ENCODE peak calls at places on chromosomes 3 and 15, in seven cellular contexts. V is A549; M is Right ventricle myocardium superior; H is left cardiac atrium; G is stimulated activated CD4-positive, alpha-beta T cell treated with anti-CD3 and anti-CD28 coated beads, Interleukin-15, amount 100 ng/mL, for 48 hours; L is cerebellar cortex; N is bronchial epithelial cell. Q is an unnamed sample.

GRCh38 chr15:56752986-56753385 is 19.7 kb upstream of the ZNF280D start:
- DNase-seq in N (no peak), L (no peak), M (no peak), H (no peak), V (no peak), G (no peak), Q (no peak)

GRCh38 chr15:38370079-38370478 is 83.8 kb upstream of the FAM98B start:
- DNase-seq in M (no peak), V (no peak), N (no peak), L (no peak), G (no peak), H (no peak), Q (no peak)

GRCh38 chr3:184351511-184352148 is 9.8 kb downstream of the CLCN2 start:
- DNase-seq in L (no peak), M (no peak), V (no peak), G (no peak), H (no peak), N (no peak), Q (no peak)

GRCh38 chr3:156615592-156616173 is 58.7 kb upstream of the TIPARP start:
- DNase-seq in G (no peak), H (no peak), V (no peak), N (peak), L (no peak), M (peak), Q (no peak)

GRCh38 chr3:58063424-58063823 is 55.2 kb downstream of the FLNB start:
- DNase-seq in N (no peak), L (no peak), G (no peak), H (peak), V (no peak), M (no peak), Q (peak)

GRCh38 chr15:69410290-69410874 is 3.8 kb upstream of the KIF23 start:
- DNase-seq in G (no peak), V (peak), L (peak), N (peak), M (no peak), H (no peak), Q (no peak)

GRCh38 chr3:72159487-72159886 is 374.5 kb upstream of the PROK2 start:
- DNase-seq in N (no peak), L (no peak), G (no peak), H (no peak), V (no peak), M (no peak), Q (no peak)

GRCh38 chr3:4245671-4246070 is 57.5 kb upstream of the SETMAR start:
- DNase-seq in V (no peak), N (no peak), L (no peak), M (no peak), H (no peak), G (no peak), Q (no peak)

GRCh38 chr3:128348805-128349531 is 117.7 kb downstream of the DNAJB8 start:
- DNase-seq in M (no peak), L (peak), G (no peak), H (no peak), N (no peak), V (no peak), Q (no peak)

GRCh38 chr3:141065258-141065657 is 14.1 kb downstream of the SPSB4 start:
- DNase-seq in M (no peak), N (no peak), G (no peak), L (no peak), V (no peak), H (no peak), Q (no peak)

GRCh38 chr15:77025941-77026411 is 31.1 kb downstream of the PSTPIP1 start:
- DNase-seq in H (no peak), M (peak), N (no peak), L (no peak), G (no peak), V (no peak), Q (peak)

GRCh38 chr3:114566162-114566755 is 272.4 kb downstream of the TIGIT start:
- DNase-seq in N (peak), V (no peak), G (no peak), L (no peak), H (no peak), M (no peak), Q (no peak)

GRCh38 chr15:59170295-59170881 is 36.3 kb upstream of the LDHAL6B start:
- DNase-seq in M (peak), L (peak), V (no peak), H (peak), G (no peak), N (peak), Q (peak)

GRCh38 chr3:192408721-192409151 is 318.6 kb downstream of the FGF12 start:
- DNase-seq in L (no peak), N (no peak), H (peak), V (peak), M (peak), G (no peak), Q (peak)

GRCh38 chr3:161423911-161424522 is 52.7 kb upstream of the SPTSSB start:
- DNase-seq in L (peak), H (no peak), G (no peak), V (peak), N (peak), M (no peak), Q (no peak)

GRCh38 chr15:52326758-52327157 is 31.2 kb upstream of the MYO5C start:
- DNase-seq in N (no peak), V (no peak), M (no peak), H (no peak), L (no peak), G (no peak), Q (no peak)

GRCh38 chr3:134824676-134825290 is 29.7 kb downstream of the EPHB1 start:
- DNase-seq in G (no peak), M (peak), H (no peak), N (no peak), L (peak), V (no peak), Q (no peak)

GRCh38 chr15:39756806-39757522 is 25.7 kb downstream of the FSIP1 start:
- DNase-seq in M (no peak), H (no peak), N (peak), G (no peak), L (peak), V (no peak), Q (no peak)

GRCh38 chr15:57395292-57395691 is 19.0 kb downstream of the CGNL1 start:
- DNase-seq in N (peak), V (no peak), L (no peak), G (no peak), M (no peak), H (no peak), Q (no peak)

GRCh38 chr3:196528639-196529233 is 13.6 kb upstream of the SMCO1 start:
- DNase-seq in N (peak), H (peak), M (peak), V (peak), G (peak), L (peak), Q (peak)

GRCh38 chr15:94671845-94672524 is 440.6 kb downstream of the MCTP2 start:
- DNase-seq in G (no peak), N (no peak), M (no peak), V (no peak), H (no peak), L (no peak), Q (peak)

GRCh38 chr3:189513281-189514151 is 117.7 kb upstream of the TP63 start:
- DNase-seq in V (no peak), N (peak), M (no peak), G (no peak), L (no peak), H (no peak), Q (no peak)

Q was measured in ovary.